ENCODE peak calls at places on chromosomes 5 and 9, in six cellular contexts. H is fibroblast of lung, E is upper lobe of right lung, D is cardiac muscle cell, M is SK-N-MC, G is adrenal gland. X is an unnamed sample.

GRCh38 chr9:129489838-129490582 is 130.9 kb downstream of the C9orf50 start:
- DNase-seq in G (no peak), E (no peak), M (no peak), D (no peak), H (peak), X (no peak)

GRCh38 chr5:9444346-9444745 is 101.5 kb downstream of the SEMA5A start:
- DNase-seq in H (no peak), M (no peak), E (no peak), G (no peak), D (no peak), X (no peak)

GRCh38 chr9:23551171-23551795 is 274.8 kb downstream of the ELAVL2 start:
- DNase-seq in D (no peak), M (no peak), E (no peak), H (no peak), G (no peak), X (no peak)

GRCh38 chr5:169862348-169862905 is 117.9 kb downstream of the INSYN2B start:
- DNase-seq in D (no peak), H (peak), M (no peak), E (no peak), G (no peak), X (no peak)

GRCh38 chr5:1511651-1512540 is 11.9 kb downstream of the LPCAT1 start:
- DNase-seq in E (peak), D (no peak), H (peak), M (no peak), G (peak), X (peak)

GRCh38 chr5:67842806-67843205 is 372.8 kb upstream of the PIK3R1 start:
- DNase-seq in E (no peak), D (peak), M (no peak), H (peak), G (no peak), X (no peak)

GRCh38 chr5:58496488-58496887 is 5.3 kb downstream of the GAPT start:
- DNase-seq in M (no peak), G (no peak), H (no peak), E (no peak), D (no peak), X (no peak)

GRCh38 chr5:169670769-169671525 is 33.9 kb downstream of the DOCK2 start:
- DNase-seq in G (no peak), D (no peak), M (no peak), H (no peak), E (no peak), X (no peak)

GRCh38 chr9:125147401-125147951 is 4.1 kb upstream of the SCAI start:
- DNase-seq in H (no peak), E (no peak), G (no peak), D (no peak), M (no peak), X (no peak)

GRCh38 chr5:69492391-69493234 is at the start of gene OCLN:
- DNase-seq in G (no peak), M (no peak), D (peak), E (peak), H (peak), X (peak)

GRCh38 chr5:120882042-120882775 is 418.1 kb downstream of the PRR16 start:
- DNase-seq in G (no peak), E (no peak), D (no peak), M (no peak), H (no peak), X (no peak)

GRCh38 chr9:133275105-133276000 is at the start of gene ABO:
- DNase-seq in H (no peak), M (no peak), E (peak), G (peak), D (peak), X (peak)

GRCh38 chr5:153516503-153516902 is 26.0 kb downstream of the GRIA1 start:
- DNase-seq in G (no peak), E (no peak), D (no peak), H (no peak), M (no peak), X (no peak)

GRCh38 chr5:38423536-38424178 is 132.8 kb downstream of the LIFR start:
- DNase-seq in H (peak), M (no peak), D (no peak), G (peak), E (no peak), X (no peak)

GRCh38 chr5:43973318-43973717 is 370.3 kb downstream of the NNT start:
- DNase-seq in H (no peak), G (no peak), D (no peak), E (no peak), M (no peak), X (no peak)

GRCh38 chr9:33289501-33289900 is 815 bp upstream of the NFX1 start:
- DNase-seq in G (peak), H (peak), E (peak), M (no peak), D (no peak), X (no peak)

GRCh38 chr5:132195727-132196126 is 31.9 kb downstream of the P4HA2 start:
- DNase-seq in D (no peak), E (no peak), G (peak), H (no peak), M (no peak), X (peak)

GRCh38 chr9:97425992-97426336 is 14.1 kb downstream of the TDRD7 start:
- DNase-seq in M (no peak), H (no peak), D (no peak), G (no peak), E (no peak), X (no peak)

GRCh38 chr5:17374157-17374556 is 123.9 kb upstream of the TAF11L2 start:
- DNase-seq in M (no peak), E (no peak), D (no peak), G (no peak), H (peak), X (no peak)

GRCh38 chr9:38724749-38725148 is 4.8 kb upstream of the FAM240B start:
- DNase-seq in G (no peak), E (no peak), H (no peak), M (no peak), D (no peak), X (no peak)

GRCh38 chr5:38453921-38454320 is 102.5 kb downstream of the LIFR start:
- DNase-seq in M (no peak), H (no peak), E (no peak), G (peak), D (no peak), X (no peak)

GRCh38 chr5:78964889-78965288 is 20.2 kb downstream of the ARSB start:
- DNase-seq in E (no peak), G (no peak), D (peak), M (no peak), H (peak), X (no peak)

GRCh38 chr5:42840279-42840678 is 28.6 kb upstream of the SELENOP start:
- DNase-seq in G (peak), E (peak), M (peak), H (peak), D (no peak), X (peak)

GRCh38 chr5:143001764-143002351 is 231.7 kb downstream of the ARHGAP26 start:
- DNase-seq in E (no peak), H (peak), G (no peak), M (no peak), D (no peak), X (no peak)

GRCh38 chr9:31916591-31917223 is 467.7 kb upstream of the ACO1 start:
- DNase-seq in G (no peak), E (no peak), H (no peak), M (no peak), D (peak), X (no peak)

GRCh38 chr5:76716456-76717157 is 681 bp downstream of the F2R start:
- DNase-seq in D (peak), E (no peak), M (no peak), H (peak), G (no peak), X (peak)

GRCh38 chr9:130448035-130448624 is 3.4 kb downstream of the ASS1 start:
- DNase-seq in D (no peak), E (no peak), H (no peak), M (peak), G (no peak), X (no peak)

GRCh38 chr5:37554938-37555337 is 175.8 kb downstream of the WDR70 start:
- DNase-seq in D (peak), G (no peak), H (no peak), E (no peak), M (no peak), X (no peak)

GRCh38 chr9:69834056-69834455 is 13.4 kb downstream of the CFAP95 start:
- DNase-seq in G (no peak), D (no peak), E (no peak), M (no peak), H (no peak), X (no peak)

GRCh38 chr5:149572170-149572569 is 9.1 kb upstream of the ARHGEF37 start:
- DNase-seq in M (no peak), H (no peak), E (no peak), D (no peak), G (no peak), X (no peak)

GRCh38 chr5:149572576-149573231 is 8.6 kb upstream of the ARHGEF37 start:
- DNase-seq in H (no peak), D (no peak), G (no peak), M (no peak), E (no peak), X (peak)

GRCh38 chr5:149563461-149563860 is 12.2 kb upstream of the CSNK1A1 start:
- DNase-seq in D (no peak), H (peak), M (no peak), G (no peak), E (no peak), X (no peak)

GRCh38 chr5:149561848-149562247 is 10.6 kb upstream of the CSNK1A1 start:
- DNase-seq in G (no peak), E (no peak), H (peak), D (peak), M (no peak), X (no peak)

GRCh38 chr5:149567226-149567625 is 14.1 kb upstream of the ARHGEF37 start:
- DNase-seq in D (no peak), E (no peak), H (no peak), M (no peak), G (no peak), X (no peak)
- H3K27ac ChIP-seq in D (no peak), E (no peak), H (no peak), M (no peak), G (no peak), X (no peak)

DNA sequence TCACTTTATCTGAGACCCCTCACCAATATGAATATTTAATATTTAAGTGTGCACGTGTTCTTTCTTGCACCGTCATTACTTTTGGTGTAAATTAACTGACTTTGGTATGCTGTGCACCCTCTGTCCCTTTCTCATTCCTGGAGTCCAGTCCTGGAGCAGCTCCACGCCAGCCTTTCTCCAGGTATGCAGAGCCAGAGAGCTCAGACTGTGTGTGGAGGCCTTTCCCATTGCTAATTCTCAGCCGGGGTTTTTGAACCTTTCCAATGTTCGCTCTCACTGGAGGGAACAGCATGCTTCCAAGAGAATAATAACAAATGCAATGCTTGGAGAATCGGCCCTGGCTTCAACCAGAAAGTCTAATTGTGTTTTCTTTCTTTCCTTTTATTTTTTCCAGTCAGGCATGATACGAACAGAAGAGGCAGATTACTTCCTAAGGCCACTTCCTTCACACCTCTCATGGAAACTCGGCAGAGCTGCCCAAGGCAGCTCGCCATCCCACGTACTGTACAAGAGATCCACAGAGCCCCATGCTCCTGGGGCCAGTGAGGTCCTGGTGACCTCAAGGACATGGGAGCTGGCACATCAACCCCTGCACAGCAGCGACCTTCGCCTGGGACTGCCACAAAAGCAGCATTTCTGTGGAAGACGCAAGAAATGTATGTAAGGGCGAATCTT is 41.7 kb downstream of the ADAMTS16 start:
- DNase-seq in H (no peak), E (no peak), G (no peak), M (no peak), D (no peak), X (no peak)
- H3K27ac ChIP-seq in H (no peak), E (no peak), G (no peak), M (no peak), D (no peak), X (no peak)

DNA sequence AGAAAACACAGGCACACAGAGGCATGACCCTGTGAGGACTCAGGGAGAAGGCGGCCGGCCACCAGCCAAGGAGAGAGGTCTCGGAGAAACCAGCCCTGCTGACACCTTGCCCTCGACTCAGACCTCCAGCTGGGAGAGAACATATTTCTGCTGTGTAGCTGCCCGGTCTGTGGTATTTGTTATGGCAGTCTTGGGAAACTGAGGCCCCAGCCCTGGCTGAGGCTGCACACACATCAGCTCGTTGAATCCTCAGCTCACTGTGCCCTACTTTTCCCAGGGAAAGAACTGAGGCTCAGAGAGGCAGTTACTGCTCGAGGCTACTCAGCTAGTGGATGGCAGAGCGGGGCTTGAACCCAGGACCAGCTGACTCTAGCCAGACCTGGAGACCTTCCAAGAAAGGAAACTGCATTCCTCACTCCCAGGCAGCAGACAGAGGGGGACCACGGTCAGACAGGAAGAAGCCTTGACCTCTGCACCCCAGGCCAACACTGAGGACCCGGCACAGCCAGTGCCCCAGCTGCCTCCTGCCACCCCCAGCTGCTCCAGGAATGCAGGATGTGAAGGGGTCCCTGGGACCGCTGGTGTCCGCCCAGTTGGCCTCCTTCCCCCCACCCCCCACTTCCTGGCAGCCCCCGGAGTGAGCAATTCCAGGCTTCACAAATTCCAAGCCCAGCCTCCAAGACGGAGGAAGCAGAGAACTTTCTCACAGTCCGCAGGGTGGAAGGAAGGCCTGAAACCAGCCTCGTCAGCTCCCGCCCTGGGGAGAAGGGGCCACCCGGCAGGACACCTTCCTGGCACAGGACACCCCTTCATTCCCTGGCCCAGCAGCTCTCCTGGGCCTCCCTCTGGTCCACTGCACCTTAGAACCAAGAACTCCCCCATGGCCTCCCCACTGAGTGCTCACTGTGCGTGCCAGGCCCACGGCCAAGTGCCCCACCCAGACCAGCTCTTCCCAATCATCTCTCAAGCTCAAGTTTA is 69.9 kb downstream of the LRSAM1 start:
- DNase-seq in D (no peak), H (peak), E (no peak), M (no peak), G (peak), X (no peak)
- H3K27ac ChIP-seq in D (peak), H (peak), E (peak), M (no peak), G (peak), X (peak)

GRCh38 chr5:74028976-74029375 is 403.0 kb downstream of the ARHGEF28 start:
- DNase-seq in M (no peak), H (peak), E (no peak), D (no peak), G (no peak), X (no peak)
- H3K27ac ChIP-seq in M (no peak), H (no peak), E (no peak), D (no peak), G (no peak), X (no peak)

GRCh38 chr9:101484046-101484445 is 48.5 kb upstream of the ALDOB start:
- DNase-seq in M (no peak), G (no peak), H (no peak), D (no peak), E (no peak), X (no peak)

GRCh38 chr9:101481296-101481695 is 45.7 kb upstream of the ALDOB start:
- DNase-seq in H (no peak), D (no peak), E (no peak), M (no peak), G (no peak), X (no peak)

GRCh38 chr9:101487443-101487855 is 46.2 kb upstream of the RNF20 start:
- DNase-seq in G (no peak), H (no peak), E (no peak), D (no peak), M (no peak), X (no peak)

GRCh38 chr9:101486693-101487442 is 46.8 kb upstream of the RNF20 start:
- DNase-seq in E (peak), D (peak), G (peak), M (no peak), H (peak), X (peak)

DNA sequence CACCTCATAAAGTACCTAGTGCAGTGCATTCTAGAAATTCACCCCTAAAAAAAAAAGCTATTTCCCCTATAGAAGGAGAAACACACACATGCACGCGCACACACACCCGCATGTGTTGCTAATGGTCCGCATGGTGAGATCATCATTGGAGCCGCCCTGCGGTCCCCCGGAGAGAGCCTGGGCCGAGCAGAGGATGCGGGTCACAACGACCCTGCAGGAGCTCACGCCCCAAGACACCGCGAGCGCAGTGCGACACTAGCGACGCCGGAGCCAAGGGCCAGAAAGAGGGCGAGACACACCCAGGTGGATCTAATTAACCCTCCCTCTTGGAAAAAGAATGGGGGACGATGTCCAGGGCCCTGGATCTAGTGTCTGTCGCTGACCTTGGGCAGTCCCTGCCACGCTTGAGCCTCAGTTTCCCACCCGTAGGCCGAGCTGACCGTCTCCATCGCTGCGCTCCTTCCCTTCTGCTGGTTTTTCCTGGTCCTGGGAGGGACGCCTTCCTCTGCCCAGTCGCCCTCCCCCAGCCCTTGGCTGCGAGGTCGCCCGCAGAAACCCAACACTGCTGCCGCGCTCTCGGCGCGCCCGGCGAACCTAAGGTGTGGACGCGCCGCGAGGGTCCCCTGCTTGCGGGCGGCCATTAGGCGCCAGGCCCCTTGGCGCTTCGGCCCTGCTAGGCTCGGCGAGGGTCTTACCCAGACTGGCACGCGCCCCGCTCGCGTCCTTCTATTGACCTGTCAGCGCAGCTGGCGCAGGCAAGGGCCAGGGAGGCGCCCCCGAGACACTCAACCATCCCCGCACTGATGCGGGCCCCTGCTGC is 47.6 kb upstream of the RNF20 start:
- DNase-seq in E (peak), H (peak), G (peak), D (peak), M (no peak), X (peak)
- H3K27ac ChIP-seq in E (peak), H (no peak), G (peak), D (no peak), M (no peak), X (peak)

DNA sequence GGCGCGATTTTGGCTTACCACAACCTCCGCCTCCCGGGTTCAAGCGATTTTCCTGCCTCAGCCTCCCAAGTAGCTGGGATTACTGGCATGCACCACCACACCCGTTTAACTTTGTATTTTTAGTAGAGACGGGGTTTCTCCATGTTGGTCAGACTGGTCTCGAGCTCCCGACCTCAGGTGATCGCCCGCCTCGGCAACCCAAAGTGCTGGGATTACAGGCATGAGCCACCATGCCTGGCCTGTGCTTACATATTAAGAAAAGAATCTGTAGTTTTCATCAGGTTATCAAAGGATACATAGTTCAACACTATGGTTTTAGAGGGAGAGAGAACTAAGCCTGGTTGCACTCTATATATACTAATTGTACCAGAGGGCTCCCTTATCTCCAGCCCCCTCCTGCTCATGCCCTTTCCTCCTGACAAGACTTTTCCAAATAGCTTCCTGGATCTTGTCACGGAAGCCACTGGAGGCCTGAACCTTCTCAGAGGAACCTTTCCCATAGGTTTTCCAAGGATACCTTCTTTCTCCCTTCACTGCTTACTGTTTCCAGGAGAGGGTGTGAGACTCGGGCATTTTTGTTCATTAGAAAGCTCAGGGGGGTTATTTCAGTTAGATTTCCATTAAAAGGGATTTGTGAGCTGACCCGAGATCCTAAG is 53.1 kb downstream of the SLC44A1 start:
- DNase-seq in E (no peak), H (no peak), M (no peak), D (no peak), G (no peak), X (no peak)
- H3K27ac ChIP-seq in E (no peak), H (peak), M (peak), D (peak), G (no peak), X (no peak)

GRCh38 chr5:173922527-173922926 is 34.4 kb downstream of the CPEB4 start:
- DNase-seq in G (no peak), D (no peak), E (no peak), M (no peak), H (no peak), X (no peak)
- H3K27ac ChIP-seq in G (peak), D (peak), E (no peak), M (peak), H (no peak), X (no peak)

DNA sequence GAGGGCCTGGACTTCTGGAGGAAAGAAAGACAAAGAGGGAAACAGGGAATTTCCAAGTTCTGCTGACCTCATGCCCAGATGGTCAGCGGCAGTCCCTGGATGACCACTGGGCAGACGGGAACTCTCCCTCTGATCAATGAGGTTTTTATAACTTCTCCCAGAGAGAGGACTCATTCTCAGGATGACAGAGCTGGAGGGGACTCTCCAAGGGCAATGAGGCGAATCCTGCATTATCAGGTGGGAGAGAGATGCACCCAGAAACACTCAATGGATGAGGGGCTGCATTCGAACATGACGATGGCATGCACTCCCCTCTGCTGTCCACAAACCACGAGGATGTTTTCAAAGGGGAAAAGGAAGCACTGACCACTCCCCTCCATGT is 12.7 kb downstream of the TNIP1 start:
- DNase-seq in M (no peak), H (no peak), G (no peak), E (no peak), D (no peak), X (no peak)
- H3K27ac ChIP-seq in M (no peak), H (no peak), G (no peak), E (peak), D (no peak), X (peak)